ENCODE peak calls at places on chromosome 6, in nine cellular contexts. S, M, C, V, I, W, E, T and A are unnamed samples.

GRCh38 chr6:16727996-16728395 is 33.3 kb downstream of the ATXN1 start:
- DNase-seq in W (no peak), E (no peak), C (no peak), T (no peak), I (no peak), V (no peak), M (no peak), S (peak; percentile 75), A (no peak)

GRCh38 chr6:149985506-149985937 is 21.8 kb downstream of the ULBP1 start:
- DNase-seq in V (no peak), C (no peak), W (no peak), M (no peak), S (no peak), I (no peak), E (no peak), T (no peak), A (no peak)

GRCh38 chr6:169654590-169655391 is 47.0 kb downstream of the WDR27 start:
- DNase-seq in M (no peak), I (no peak), E (no peak), V (peak; percentile 86), S (peak; percentile 73), C (peak; percentile 72), T (peak; percentile 29), W (peak; percentile 69), A (peak; percentile 32)

GRCh38 chr6:72348926-72349325 is 272.9 kb upstream of the KCNQ5 start:
- DNase-seq in W (no peak), C (no peak), E (no peak), I (no peak), V (no peak), S (no peak), M (no peak), T (no peak), A (peak; percentile 77)

GRCh38 chr6:138278326-138278725 is 60.0 kb upstream of the PBOV1 start:
- DNase-seq in M (no peak), V (no peak), S (no peak), I (no peak), T (no peak), E (no peak), W (no peak), C (no peak), A (no peak)

GRCh38 chr6:117448732-117449131 is 23.0 kb upstream of the ROS1 start:
- DNase-seq in T (peak; percentile 74), E (no peak), M (no peak), S (no peak), I (no peak), C (no peak), W (no peak), V (no peak), A (peak; percentile 91)

GRCh38 chr6:22470454-22471368 is 98.7 kb upstream of the HDGFL1 start:
- DNase-seq in I (no peak), W (no peak), M (no peak), V (peak; percentile 55), E (no peak), C (peak; percentile 64), T (no peak), S (peak; percentile 62), A (no peak)

GRCh38 chr6:137764464-137764863 is 102.6 kb upstream of the TNFAIP3 start:
- DNase-seq in I (no peak), C (no peak), W (no peak), E (no peak), T (no peak), M (no peak), V (no peak), S (no peak), A (peak; percentile 39)

GRCh38 chr6:351011-351866 is 40.3 kb upstream of the IRF4 start:
- DNase-seq in S (no peak), I (no peak), C (no peak), T (no peak), V (no peak), W (no peak), M (no peak), E (no peak), A (no peak)

GRCh38 chr6:50713977-50714486 is 706 bp downstream of the TFAP2D start:
- DNase-seq in T (no peak), C (no peak), I (no peak), V (no peak), S (no peak), E (no peak), W (no peak), M (no peak), A (no peak)

GRCh38 chr6:165135889-165136288 is 173.5 kb downstream of the C6orf118 start:
- DNase-seq in M (no peak), I (no peak), V (no peak), T (no peak), W (no peak), S (no peak), C (no peak), E (no peak), A (no peak)

GRCh38 chr6:13508711-13509705 is 21.6 kb upstream of the GFOD1 start:
- DNase-seq in M (no peak), I (no peak), T (no peak), V (no peak), W (no peak), C (no peak), E (no peak), S (no peak), A (no peak)

GRCh38 chr6:17423018-17423417 is 29.6 kb downstream of the CAP2 start:
- DNase-seq in M (no peak), I (no peak), S (no peak), W (no peak), V (no peak), C (no peak), T (no peak), E (no peak), A (no peak)

GRCh38 chr6:35534396-35535170 is 21.9 kb upstream of the TULP1 start:
- DNase-seq in E (no peak), V (no peak), T (no peak), S (no peak), W (no peak), I (no peak), M (no peak), C (no peak), A (peak; percentile 69)

GRCh38 chr6:42141603-42142117 is 760 bp downstream of the C6orf132 start:
- DNase-seq in W (no peak), C (no peak), V (no peak), M (no peak), I (no peak), S (no peak), E (no peak), T (no peak), A (no peak)

GRCh38 chr6:79648315-79648714 is 17.2 kb downstream of the SH3BGRL2 start:
- DNase-seq in W (no peak), I (no peak), S (no peak), C (no peak), E (no peak), M (no peak), T (no peak), V (no peak), A (no peak)

GRCh38 chr6:132392792-132393191 is 8.5 kb downstream of the MOXD1 start:
- DNase-seq in W (no peak), M (no peak), E (peak; percentile 49), S (no peak), C (no peak), I (peak; percentile 51), V (no peak), T (no peak), A (no peak)
- TF ChIP-seq CTCF in W (no peak), M (no peak), E (peak; percentile 65), S (no peak), C (no peak), I (peak; percentile 67), V (no peak), T (peak; percentile 15), A (peak; percentile 55)

GRCh38 chr6:156752666-156753301 is 24.4 kb upstream of the ARID1B start:
- DNase-seq in I (no peak), C (no peak), S (peak; percentile 35), V (peak; percentile 68), T (no peak), M (no peak), W (peak; percentile 25), E (no peak), A (no peak)
- H3K4me3 ChIP-seq in I (no peak overlapping the region), C (no peak overlapping the region), S (no peak overlapping the region), V (no peak overlapping the region), T (no peak overlapping the region), M (no peak overlapping the region), W (no peak overlapping the region), E (no peak overlapping the region), A (no peak overlapping the region)

GRCh38 chr6:90271831-90272230 is 24.8 kb downstream of the BACH2 start:
- DNase-seq in E (no peak), V (no peak), I (no peak), M (no peak), C (no peak), W (no peak), T (no peak), S (no peak), A (no peak)

GRCh38 chr6:90278129-90278528 is 18.5 kb downstream of the BACH2 start:
- DNase-seq in I (no peak), T (no peak), S (no peak), M (no peak), E (no peak), V (no peak), C (no peak), W (no peak), A (no peak)

GRCh38 chr6:90273863-90274262 is 22.8 kb downstream of the BACH2 start:
- DNase-seq in V (no peak), S (no peak), I (no peak), C (no peak), E (no peak), M (no peak), T (no peak), W (no peak), A (no peak)

GRCh38 chr6:90277301-90278011 is 19.2 kb downstream of the BACH2 start:
- DNase-seq in C (no peak), S (no peak), I (no peak), V (no peak), M (no peak), E (no peak), W (no peak), T (no peak), A (no peak)

DNA sequence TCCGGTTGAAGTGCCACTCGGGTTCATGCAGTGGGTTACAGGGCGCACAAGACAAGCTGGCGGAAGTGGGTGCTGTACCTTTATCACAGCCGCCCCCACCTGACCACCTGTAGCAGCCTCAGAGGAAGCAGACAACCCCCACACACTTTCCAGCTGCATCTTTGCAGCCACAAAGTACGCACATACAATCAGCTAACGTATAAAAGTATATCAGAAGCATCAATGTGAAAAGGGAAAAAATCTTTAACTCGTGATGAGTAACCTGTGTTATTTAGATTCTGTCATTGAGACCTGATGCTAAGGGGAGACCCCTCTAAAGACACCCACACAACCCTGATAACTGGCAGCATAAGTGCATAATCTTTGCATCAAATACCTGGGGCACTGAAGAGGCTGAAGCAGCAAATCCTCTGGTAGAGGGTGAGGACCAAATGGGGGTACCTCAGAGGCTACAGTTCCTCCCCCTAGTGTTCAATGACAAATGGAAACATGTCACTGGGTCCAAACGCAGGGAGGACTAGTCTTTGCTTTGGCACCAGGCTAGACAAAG is 22.1 kb downstream of the BACH2 start:
- DNase-seq in M (peak; percentile 27), S (peak; percentile 45), T (no peak), I (no peak), V (no peak), E (no peak), C (no peak), W (no peak), A (no peak)
- TF ChIP-seq CTCF in M (no peak), S (no peak), T (no peak), I (peak; percentile 15), V (no peak), E (no peak), C (peak; percentile 2), W (no peak), A (no peak)

DNA sequence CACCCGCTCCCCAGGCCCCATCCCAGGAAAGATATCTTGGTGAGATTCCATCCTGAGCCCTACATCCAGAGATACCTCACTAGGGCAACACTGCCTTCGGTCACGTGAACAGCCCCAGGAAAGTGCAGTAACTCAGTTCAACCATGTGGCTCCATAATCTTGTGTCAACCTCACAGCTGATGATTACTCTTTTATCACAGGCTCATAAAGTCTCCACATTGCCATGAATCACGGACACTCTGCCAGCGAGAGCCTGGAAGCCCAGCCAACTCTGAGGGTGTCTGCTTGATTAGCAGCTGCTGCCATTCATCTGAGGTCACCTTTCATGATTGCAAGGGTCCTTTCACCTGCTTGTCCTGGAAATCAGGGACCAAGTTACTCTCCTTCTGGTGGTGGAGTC is 175.8 kb upstream of the LRFN2 start:
- DNase-seq in S (no peak), T (no peak), V (no peak), M (no peak), W (no peak), E (no peak), C (peak; percentile 66), I (no peak), A (no peak)
- H3K4me3 ChIP-seq in S (no peak overlapping the region), T (no peak overlapping the region), V (no peak overlapping the region), M (no peak overlapping the region), W (no peak overlapping the region), E (no peak overlapping the region), C (no peak overlapping the region), I (no peak overlapping the region), A (no peak overlapping the region)